ENCODE peak calls at places on chromosome 10, in five cellular contexts. L is thoracic aorta, X is GM23248, N is WERI-Rb-1, Q is small intestine. I is an unnamed sample.

GRCh38 chr10:72084094-72084459 is 4.3 kb downstream of the SPOCK2 start:
- DNase-seq in L (no peak), X (no peak), N (no peak), Q (no peak), I (no peak)

GRCh38 chr10:88851706-88852105 is at the start of gene ANKRD22:
- DNase-seq in L (no peak), X (peak), N (no peak), Q (peak), I (peak)

GRCh38 chr10:58531084-58531695 is 18.5 kb downstream of the BICC1 start:
- DNase-seq in L (no peak), X (peak), N (peak), Q (peak), I (no peak)

GRCh38 chr10:86367339-86367951 is 850 bp upstream of the GRID1 start:
- DNase-seq in L (no peak), X (peak), N (peak), Q (no peak), I (no peak)

GRCh38 chr10:103491729-103492364 is 1.7 kb upstream of the NEURL1 start:
- DNase-seq in L (no peak), X (peak), N (peak), Q (peak), I (peak)

GRCh38 chr10:62178568-62178967 is 90.1 kb downstream of the RTKN2 start:
- DNase-seq in L (no peak), X (no peak), N (no peak), Q (no peak), I (no peak)

GRCh38 chr10:99709480-99710229 is 22.3 kb downstream of the COX15 start:
- DNase-seq in L (no peak), X (peak), N (no peak), Q (no peak), I (peak)

GRCh38 chr10:6068006-6068405 is 5.8 kb upstream of the IL2RA start:
- DNase-seq in L (no peak), X (no peak), N (no peak), Q (no peak), I (no peak)

GRCh38 chr10:114550756-114551290 is 107.3 kb downstream of the ABLIM1 start:
- DNase-seq in L (no peak), X (peak), N (no peak), Q (peak), I (no peak)

GRCh38 chr10:11758527-11759236 is 16.5 kb downstream of the ECHDC3 start:
- DNase-seq in L (no peak), X (no peak), N (no peak), Q (no peak), I (peak)

GRCh38 chr10:49117366-49117905 is 2.1 kb upstream of the VSTM4 start:
- DNase-seq in L (no peak), X (no peak), N (no peak), Q (no peak), I (no peak)

GRCh38 chr10:101558206-101558605 is 29.9 kb downstream of the POLL start:
- DNase-seq in L (no peak), X (no peak), N (no peak), Q (peak), I (peak)

GRCh38 chr10:60172363-60172990 is 217.2 kb downstream of the ANK3 start:
- DNase-seq in L (no peak), X (no peak), N (no peak), Q (no peak), I (peak)

GRCh38 chr10:62058896-62059423 is 157.5 kb downstream of the ARID5B start:
- DNase-seq in L (no peak), X (peak), N (no peak), Q (peak), I (no peak)

GRCh38 chr10:97851341-97852001 is 1.8 kb downstream of the GOLGA7B start:
- DNase-seq in L (no peak), X (no peak), N (no peak), Q (no peak), I (no peak)

GRCh38 chr10:71396084-71396713 is 521 bp upstream of the CDH23 start:
- DNase-seq in L (no peak), X (peak), N (peak), Q (peak), I (no peak)

GRCh38 chr10:48215148-48215982 is 59.1 kb downstream of the FRMPD2 start:
- DNase-seq in L (no peak), X (peak), N (peak), Q (peak), I (peak)

GRCh38 chr10:96511044-96511945 is 2.4 kb downstream of the TLL2 start:
- DNase-seq in L (no peak), X (peak), N (peak), Q (peak), I (no peak)

GRCh38 chr10:2839081-2839725 is 228.1 kb upstream of the PFKP start:
- DNase-seq in L (no peak), X (peak), N (peak), Q (peak), I (no peak)

GRCh38 chr10:75136346-75136745 is 24.9 kb downstream of the SAMD8 start:
- DNase-seq in L (no peak), X (no peak), N (no peak), Q (peak), I (no peak)

GRCh38 chr10:13668126-13668525 is 81.4 kb downstream of the PRPF18 start:
- DNase-seq in L (no peak), X (no peak), N (no peak), Q (no peak), I (no peak)

GRCh38 chr10:15208221-15208620 is 39.7 kb upstream of the NMT2 start:
- DNase-seq in L (no peak), X (no peak), N (no peak), Q (no peak), I (no peak)

GRCh38 chr10:75286901-75287300 is 51.1 kb upstream of the COMTD1 start:
- DNase-seq in L (no peak), X (no peak), N (peak), Q (no peak), I (no peak)

GRCh38 chr10:30062090-30062489 is 2.7 kb upstream of the JCAD start:
- DNase-seq in L (no peak), X (peak), N (no peak), Q (no peak), I (no peak)

GRCh38 chr10:97499561-97500296 is 1.0 kb downstream of the UBTD1 start:
- DNase-seq in L (peak), X (peak), N (no peak), Q (peak), I (no peak)

GRCh38 chr10:30959855-30960247 is 71.8 kb downstream of the ZNF438 start:
- DNase-seq in L (no peak), X (no peak), N (no peak), Q (no peak), I (no peak)

GRCh38 chr10:4684434-4684833 is 141.6 kb upstream of the AKR1E2 start:
- DNase-seq in L (no peak), X (peak), N (no peak), Q (no peak), I (no peak)

GRCh38 chr10:124056337-124056980 is 36.9 kb downstream of the CHST15 start:
- DNase-seq in L (no peak), X (no peak), N (no peak), Q (no peak), I (no peak)

GRCh38 chr10:97259119-97259518 is 33.3 kb downstream of the ARHGAP19 start:
- DNase-seq in L (no peak), X (no peak), N (no peak), Q (peak), I (no peak)

GRCh38 chr10:133354672-133355240 is 3.1 kb downstream of the FUOM start:
- DNase-seq in L (no peak), X (no peak), N (no peak), Q (no peak), I (no peak)

GRCh38 chr10:30411263-30411662 is 22.7 kb upstream of the MAP3K8 start:
- DNase-seq in L (no peak), X (no peak), N (no peak), Q (no peak), I (no peak)

GRCh38 chr10:59823111-59823510 is 69.9 kb upstream of the MRLN start:
- DNase-seq in L (no peak), X (no peak), N (no peak), Q (no peak), I (no peak)

GRCh38 chr10:4830546-4830945 is 4.5 kb downstream of the AKR1E2 start:
- DNase-seq in L (no peak), X (no peak), N (no peak), Q (no peak), I (no peak)

GRCh38 chr10:114436941-114437340 is 32.6 kb upstream of the AFAP1L2 start:
- DNase-seq in L (no peak), X (no peak), N (no peak), Q (no peak), I (no peak)

GRCh38 chr10:111261066-111261465 is 184.2 kb downstream of the ADRA2A start:
- DNase-seq in L (no peak), X (peak), N (no peak), Q (no peak), I (no peak)
- H3K27ac ChIP-seq in L (no peak), X (no peak), N (no peak), Q (no peak), I (no peak)

GRCh38 chr10:78513330-78513729 is 479.7 kb downstream of the RPS24 start:
- DNase-seq in L (no peak), X (no peak), N (no peak), Q (no peak), I (peak)

GRCh38 chr10:78511324-78512204 is 477.9 kb downstream of the RPS24 start:
- DNase-seq in L (no peak), X (peak), N (no peak), Q (no peak), I (no peak)

GRCh38 chr10:78512205-78512550 is 478.5 kb downstream of the RPS24 start:
- DNase-seq in L (no peak), X (no peak), N (no peak), Q (no peak), I (no peak)

GRCh38 chr10:78508955-78509354 is 475.3 kb downstream of the RPS24 start:
- DNase-seq in L (no peak), X (no peak), N (no peak), Q (no peak), I (no peak)

DNA sequence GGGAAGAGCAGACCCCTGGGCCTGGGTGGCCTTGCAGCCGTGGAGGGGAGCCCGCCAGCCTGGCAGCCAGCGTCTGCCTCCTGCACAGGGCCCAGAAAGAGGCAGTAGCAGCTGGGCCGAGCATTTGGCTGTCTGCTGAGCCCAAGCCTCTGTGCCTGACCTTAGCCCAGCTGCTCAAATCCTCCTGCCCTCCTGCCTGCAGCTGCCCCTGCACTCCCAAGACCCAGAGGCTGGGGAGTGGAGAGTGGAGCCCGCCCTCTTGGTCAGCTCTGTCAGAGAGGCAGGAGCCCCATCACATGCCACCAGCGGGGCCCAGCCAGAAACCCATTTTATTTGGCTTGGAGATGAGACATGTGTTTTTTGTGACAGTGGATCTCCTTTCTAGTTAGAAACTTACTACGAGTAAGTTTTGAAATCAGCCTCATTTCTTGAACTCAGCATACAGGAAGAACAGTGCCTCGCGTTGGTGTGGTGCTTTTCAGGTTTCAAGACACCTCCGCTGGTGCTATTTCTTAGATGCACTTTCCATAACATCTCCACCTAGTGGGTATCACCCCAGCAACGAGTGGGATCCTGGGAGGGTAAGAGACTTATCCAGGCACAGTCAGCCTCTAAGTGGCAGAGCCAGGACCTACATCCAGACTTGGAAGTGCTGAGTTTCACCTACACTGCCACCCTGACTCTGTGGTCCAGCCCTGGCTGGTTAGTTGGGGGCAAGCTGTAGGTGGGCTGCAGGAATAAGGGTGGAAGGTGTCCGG is 477.1 kb downstream of the RPS24 start:
- DNase-seq in L (no peak), X (no peak), N (peak), Q (no peak), I (no peak)
- H3K27ac ChIP-seq in L (no peak), X (no peak), N (peak), Q (no peak), I (no peak)

DNA sequence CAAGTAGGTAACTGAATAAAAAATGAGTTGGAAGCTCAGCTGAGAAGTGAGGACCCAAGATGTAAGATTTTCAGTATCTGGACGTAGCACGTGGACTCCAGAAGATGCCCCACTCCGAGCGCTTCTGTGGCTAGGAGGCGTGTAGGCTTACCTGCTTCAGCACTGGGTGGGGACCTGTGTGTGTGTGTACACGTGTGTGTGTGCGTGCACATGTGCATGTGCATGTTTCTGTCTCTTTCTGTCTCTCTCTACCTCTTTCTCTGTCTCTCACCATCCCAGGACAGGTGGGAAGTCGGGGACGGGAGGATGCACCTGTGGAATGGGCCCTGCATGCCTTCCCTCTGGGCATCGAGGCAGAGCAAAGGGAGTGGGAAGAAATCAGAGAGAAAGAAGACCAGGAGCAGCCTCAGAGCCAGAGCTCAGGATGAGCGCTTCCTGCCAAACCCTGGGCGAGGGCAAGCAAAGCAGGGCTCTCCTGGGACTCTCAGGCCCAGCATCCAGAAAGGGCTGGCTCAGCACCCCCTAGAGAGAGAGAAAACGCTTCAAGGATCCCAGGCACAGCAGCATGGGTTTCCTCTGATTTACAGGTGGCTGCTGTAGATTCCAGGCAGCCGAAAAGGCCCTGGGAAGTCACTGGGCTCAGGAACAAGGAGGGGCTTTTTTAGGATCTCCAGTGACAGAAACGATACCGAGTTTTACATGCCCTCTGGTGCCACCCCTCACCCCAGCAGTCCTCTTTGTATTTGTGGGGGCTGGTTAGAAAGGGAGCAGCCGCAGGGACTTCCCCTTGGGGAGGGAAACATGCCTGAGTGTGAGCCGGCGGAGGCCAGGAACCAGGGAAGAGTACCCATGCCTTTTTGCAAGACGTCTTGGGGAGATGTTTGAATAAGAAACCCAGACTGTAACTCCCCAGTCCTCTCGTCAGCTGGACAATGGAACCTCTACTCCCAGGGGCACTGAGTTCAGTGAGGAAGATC is 28.5 kb downstream of the CXCL12 start:
- DNase-seq in L (no peak), X (no peak), N (no peak), Q (no peak), I (no peak)
- H3K27ac ChIP-seq in L (no peak), X (no peak), N (no peak), Q (no peak), I (no peak)

GRCh38 chr10:34802692-34803091 is 12.4 kb downstream of the PARD3 start:
- DNase-seq in L (no peak), X (no peak), N (no peak), Q (no peak), I (no peak)
- H3K27ac ChIP-seq in L (no peak), X (no peak), N (no peak), Q (no peak), I (peak)

DNA sequence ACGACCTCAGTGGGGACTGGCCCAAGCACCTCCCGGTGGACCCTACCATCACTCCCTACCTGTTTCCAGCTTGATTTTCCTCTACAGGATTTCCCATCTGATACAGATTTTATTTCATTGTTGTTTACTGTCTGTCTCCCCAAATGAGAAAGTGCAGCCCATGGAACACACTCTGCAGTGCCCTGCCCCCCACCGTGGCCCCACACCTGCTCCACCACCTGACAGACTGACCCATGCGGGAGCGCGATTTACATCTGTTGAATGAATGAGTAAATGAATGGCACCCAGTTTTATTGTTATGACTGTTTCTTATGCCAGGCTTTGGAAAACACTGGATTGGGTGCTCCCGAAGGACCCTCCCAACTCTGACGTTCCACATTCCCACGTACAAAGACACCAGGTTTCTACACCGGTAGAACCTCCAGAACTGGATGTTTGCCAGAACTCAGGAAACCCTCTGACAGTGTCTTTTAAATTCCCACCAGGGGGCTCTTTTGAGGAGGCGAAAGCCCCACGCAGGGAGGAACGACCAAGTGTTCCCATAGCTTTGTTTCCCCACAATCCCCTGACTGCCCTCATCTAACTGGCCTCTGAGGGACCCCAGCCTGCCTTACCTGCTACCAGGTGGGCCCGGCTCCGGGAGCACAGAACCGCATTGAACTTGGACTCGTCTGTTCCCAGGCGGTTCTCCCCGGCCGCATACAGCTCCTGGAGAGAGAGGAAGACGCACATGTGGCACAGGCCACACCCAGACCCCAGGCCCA is 29.0 kb downstream of the PLAC9 start:
- DNase-seq in L (no peak), X (peak), N (no peak), Q (no peak), I (no peak)
- H3K27ac ChIP-seq in L (peak), X (no peak), N (no peak), Q (no peak), I (no peak)

GRCh38 chr10:1041514-1041913 is 7.4 kb downstream of the IDI1 start:
- DNase-seq in L (no peak), X (no peak), N (no peak), Q (no peak), I (no peak)

GRCh38 chr10:1045415-1045814 is 3.5 kb downstream of the IDI1 start:
- DNase-seq in L (no peak), X (no peak), N (no peak), Q (no peak), I (no peak)

GRCh38 chr10:1044146-1044545 is 4.8 kb downstream of the IDI1 start:
- DNase-seq in L (no peak), X (no peak), N (no peak), Q (no peak), I (no peak)

GRCh38 chr10:1044964-1045363 is 4.0 kb downstream of the IDI1 start:
- DNase-seq in L (no peak), X (no peak), N (no peak), Q (no peak), I (no peak)

DNA sequence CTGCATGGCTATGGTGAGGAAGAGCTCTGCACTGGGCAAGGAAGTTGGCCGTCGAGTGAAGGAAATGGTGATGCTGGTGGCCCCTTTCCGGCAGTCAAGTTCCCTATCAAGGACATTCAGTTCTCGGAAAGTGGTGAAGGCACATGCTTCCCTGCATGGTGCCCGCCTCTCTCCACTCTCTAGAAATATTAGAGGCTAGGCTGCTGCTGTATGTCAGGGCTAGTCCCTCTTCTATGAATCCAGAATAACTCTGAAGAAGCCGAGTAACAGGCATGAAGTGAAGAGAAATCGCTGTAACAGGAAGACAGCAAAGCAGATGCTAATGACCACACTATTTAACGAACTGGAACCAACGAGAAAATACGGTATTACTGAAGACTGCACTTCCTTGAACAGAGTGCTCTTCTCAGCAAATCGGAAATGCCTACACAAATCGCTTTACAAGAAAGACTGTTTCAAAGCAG is 5.4 kb downstream of the IDI1 start:
- DNase-seq in L (no peak), X (no peak), N (no peak), Q (peak), I (no peak)
- H3K27ac ChIP-seq in L (peak), X (no peak), N (no peak), Q (no peak), I (no peak)

GRCh38 chr10:121597504-121598241 is 571 bp downstream of the FGFR2 start:
- DNase-seq in L (no peak), X (no peak), N (peak), Q (no peak), I (no peak)
- H3K27ac ChIP-seq in L (peak), X (no peak), N (peak), Q (no peak), I (peak)

I was measured in epithelial cell of prostate.